ENCODE peak calls at places on chromosome 1, in seven cellular contexts. One of them, this sample, is unnamed.

GRCh38 chr1:155128755-155129473 is 1.2 kb downstream of the EFNA1 start:
- DNase-seq in breast epithelium: peak
- DNase-seq in fibroblast of mammary gland: no peak
- DNase-seq in AG04449: no peak
- DNase-seq in brain microvascular endothelial cell: no peak
- DNase-seq in endothelial cell of umbilical vein: peak
- DNase-seq in epithelial cell of esophagus: peak
- DNase-seq in this sample: no peak

GRCh38 chr1:110765640-110766335 is 91.0 kb upstream of the KCNA3 start:
- DNase-seq in breast epithelium: no peak
- DNase-seq in fibroblast of mammary gland: peak
- DNase-seq in epithelial cell of esophagus: peak
- DNase-seq in AG04449: peak
- DNase-seq in brain microvascular endothelial cell: peak
- DNase-seq in endothelial cell of umbilical vein: peak
- DNase-seq in this sample: peak

GRCh38 chr1:26550946-26551345 is 21.4 kb downstream of the RPS6KA1 start:
- DNase-seq in endothelial cell of umbilical vein: no peak
- DNase-seq in epithelial cell of esophagus: no peak
- DNase-seq in breast epithelium: no peak
- DNase-seq in brain microvascular endothelial cell: no peak
- DNase-seq in fibroblast of mammary gland: no peak
- DNase-seq in AG04449: no peak
- DNase-seq in this sample: no peak

GRCh38 chr1:195768936-195769335 is 839.3 kb downstream of the KCNT2 start:
- DNase-seq in fibroblast of mammary gland: no peak
- DNase-seq in breast epithelium: no peak
- DNase-seq in epithelial cell of esophagus: no peak
- DNase-seq in brain microvascular endothelial cell: no peak
- DNase-seq in AG04449: no peak
- DNase-seq in endothelial cell of umbilical vein: no peak
- DNase-seq in this sample: no peak

GRCh38 chr1:209863766-209864485 is 36.2 kb downstream of the UTP25 start:
- DNase-seq in epithelial cell of esophagus: peak
- DNase-seq in brain microvascular endothelial cell: no peak
- DNase-seq in breast epithelium: no peak
- DNase-seq in endothelial cell of umbilical vein: no peak
- DNase-seq in fibroblast of mammary gland: no peak
- DNase-seq in AG04449: no peak
- DNase-seq in this sample: no peak

GRCh38 chr1:227900571-227901051 is 47.1 kb downstream of the WNT9A start:
- DNase-seq in AG04449: no peak
- DNase-seq in brain microvascular endothelial cell: no peak
- DNase-seq in epithelial cell of esophagus: no peak
- DNase-seq in endothelial cell of umbilical vein: no peak
- DNase-seq in breast epithelium: no peak
- DNase-seq in fibroblast of mammary gland: no peak
- DNase-seq in this sample: no peak

GRCh38 chr1:24535021-24535424 is 20.9 kb upstream of the NCMAP start:
- DNase-seq in endothelial cell of umbilical vein: no peak
- DNase-seq in breast epithelium: no peak
- DNase-seq in epithelial cell of esophagus: no peak
- DNase-seq in AG04449: no peak
- DNase-seq in brain microvascular endothelial cell: no peak
- DNase-seq in fibroblast of mammary gland: no peak
- DNase-seq in this sample: no peak

GRCh38 chr1:3170566-3171453 is 101.8 kb downstream of the PRDM16 start:
- DNase-seq in endothelial cell of umbilical vein: no peak
- DNase-seq in brain microvascular endothelial cell: peak
- DNase-seq in fibroblast of mammary gland: no peak
- DNase-seq in AG04449: no peak
- DNase-seq in epithelial cell of esophagus: no peak
- DNase-seq in breast epithelium: peak
- DNase-seq in this sample: peak

GRCh38 chr1:183675883-183676282 is 22.8 kb upstream of the APOBEC4 start:
- DNase-seq in endothelial cell of umbilical vein: no peak
- DNase-seq in breast epithelium: no peak
- DNase-seq in AG04449: no peak
- DNase-seq in brain microvascular endothelial cell: no peak
- DNase-seq in fibroblast of mammary gland: no peak
- DNase-seq in epithelial cell of esophagus: no peak
- DNase-seq in this sample: no peak

GRCh38 chr1:241608379-241609033 is 31.7 kb downstream of the CHML start:
- DNase-seq in AG04449: no peak
- DNase-seq in fibroblast of mammary gland: peak
- DNase-seq in endothelial cell of umbilical vein: peak
- DNase-seq in breast epithelium: no peak
- DNase-seq in brain microvascular endothelial cell: peak
- DNase-seq in epithelial cell of esophagus: peak
- DNase-seq in this sample: peak

GRCh38 chr1:178412400-178412770 is 84.4 kb downstream of the CLEC20A start:
- DNase-seq in brain microvascular endothelial cell: no peak
- DNase-seq in breast epithelium: no peak
- DNase-seq in epithelial cell of esophagus: no peak
- DNase-seq in endothelial cell of umbilical vein: no peak
- DNase-seq in AG04449: no peak
- DNase-seq in fibroblast of mammary gland: no peak
- DNase-seq in this sample: no peak

GRCh38 chr1:39157304-39157703 is 47.2 kb upstream of the MACF1 start:
- DNase-seq in fibroblast of mammary gland: no peak
- DNase-seq in endothelial cell of umbilical vein: no peak
- DNase-seq in breast epithelium: no peak
- DNase-seq in brain microvascular endothelial cell: no peak
- DNase-seq in epithelial cell of esophagus: no peak
- DNase-seq in AG04449: no peak
- DNase-seq in this sample: no peak

GRCh38 chr1:92411511-92411910 is 75.2 kb downstream of the GFI1 start:
- DNase-seq in endothelial cell of umbilical vein: no peak
- DNase-seq in fibroblast of mammary gland: peak
- DNase-seq in AG04449: peak
- DNase-seq in breast epithelium: no peak
- DNase-seq in epithelial cell of esophagus: peak
- DNase-seq in brain microvascular endothelial cell: peak
- DNase-seq in this sample: peak

GRCh38 chr1:1621682-1622577 is 6.6 kb downstream of the MIB2 start:
- DNase-seq in breast epithelium: no peak
- DNase-seq in epithelial cell of esophagus: no peak
- DNase-seq in endothelial cell of umbilical vein: no peak
- DNase-seq in fibroblast of mammary gland: peak
- DNase-seq in brain microvascular endothelial cell: no peak
- DNase-seq in AG04449: no peak
- DNase-seq in this sample: no peak
- TF ChIP-seq CTCF in breast epithelium: no peak
- TF ChIP-seq CTCF in epithelial cell of esophagus: no peak
- TF ChIP-seq CTCF in endothelial cell of umbilical vein: no peak
- TF ChIP-seq CTCF in fibroblast of mammary gland: no peak
- TF ChIP-seq CTCF in brain microvascular endothelial cell: no peak
- TF ChIP-seq CTCF in AG04449: no peak
- TF ChIP-seq CTCF in this sample: no peak

GRCh38 chr1:181033128-181033798 is 520 bp upstream of the MR1 start:
- DNase-seq in fibroblast of mammary gland: peak
- DNase-seq in epithelial cell of esophagus: peak
- DNase-seq in endothelial cell of umbilical vein: no peak
- DNase-seq in breast epithelium: peak
- DNase-seq in brain microvascular endothelial cell: peak
- DNase-seq in AG04449: no peak
- DNase-seq in this sample: peak
- H3K4me3 ChIP-seq in fibroblast of mammary gland: peak
- H3K4me3 ChIP-seq in epithelial cell of esophagus: peak
- H3K4me3 ChIP-seq in endothelial cell of umbilical vein: peak
- H3K4me3 ChIP-seq in breast epithelium: peak
- H3K4me3 ChIP-seq in brain microvascular endothelial cell: no peak
- H3K4me3 ChIP-seq in AG04449: peak
- H3K4me3 ChIP-seq in this sample: peak

GRCh38 chr1:187383366-187383765 is 554.6 kb downstream of the PLA2G4A start:
- DNase-seq in brain microvascular endothelial cell: no peak
- DNase-seq in breast epithelium: no peak
- DNase-seq in endothelial cell of umbilical vein: no peak
- DNase-seq in fibroblast of mammary gland: no peak
- DNase-seq in epithelial cell of esophagus: no peak
- DNase-seq in AG04449: no peak
- DNase-seq in this sample: no peak
- TF ChIP-seq CTCF in brain microvascular endothelial cell: peak
- TF ChIP-seq CTCF in breast epithelium: no peak
- TF ChIP-seq CTCF in endothelial cell of umbilical vein: no peak
- TF ChIP-seq CTCF in fibroblast of mammary gland: no peak
- TF ChIP-seq CTCF in epithelial cell of esophagus: no peak
- TF ChIP-seq CTCF in AG04449: no peak
- TF ChIP-seq CTCF in this sample: no peak

GRCh38 chr1:170168263-170168662 is 22.5 kb downstream of the NTMT2 start:
- DNase-seq in AG04449: peak
- DNase-seq in epithelial cell of esophagus: peak
- DNase-seq in endothelial cell of umbilical vein: peak
- DNase-seq in brain microvascular endothelial cell: no peak
- DNase-seq in breast epithelium: no peak
- DNase-seq in fibroblast of mammary gland: peak
- DNase-seq in this sample: peak
- H3K4me3 ChIP-seq in AG04449: no peak
- H3K4me3 ChIP-seq in epithelial cell of esophagus: no peak
- H3K4me3 ChIP-seq in endothelial cell of umbilical vein: no peak
- H3K4me3 ChIP-seq in brain microvascular endothelial cell: no peak
- H3K4me3 ChIP-seq in breast epithelium: no peak
- H3K4me3 ChIP-seq in fibroblast of mammary gland: no peak
- H3K4me3 ChIP-seq in this sample: peak

GRCh38 chr1:244583358-244583757 is 69.6 kb upstream of the DESI2 start:
- DNase-seq in endothelial cell of umbilical vein: no peak
- DNase-seq in AG04449: no peak
- DNase-seq in epithelial cell of esophagus: no peak
- DNase-seq in brain microvascular endothelial cell: no peak
- DNase-seq in breast epithelium: no peak
- DNase-seq in fibroblast of mammary gland: no peak
- DNase-seq in this sample: no peak
- TF ChIP-seq CTCF in endothelial cell of umbilical vein: no peak
- TF ChIP-seq CTCF in AG04449: no peak
- TF ChIP-seq CTCF in epithelial cell of esophagus: no peak
- TF ChIP-seq CTCF in brain microvascular endothelial cell: no peak
- TF ChIP-seq CTCF in breast epithelium: no peak
- TF ChIP-seq CTCF in fibroblast of mammary gland: no peak
- TF ChIP-seq CTCF in this sample: no peak

GRCh38 chr1:13757693-13758092 is 57.7 kb downstream of the PRDM2 start:
- DNase-seq in fibroblast of mammary gland: no peak
- DNase-seq in epithelial cell of esophagus: peak
- DNase-seq in breast epithelium: no peak
- DNase-seq in AG04449: no peak
- DNase-seq in endothelial cell of umbilical vein: no peak
- DNase-seq in brain microvascular endothelial cell: no peak
- DNase-seq in this sample: no peak

GRCh38 chr1:13760921-13761320 is 60.9 kb downstream of the PRDM2 start:
- DNase-seq in fibroblast of mammary gland: no peak
- DNase-seq in epithelial cell of esophagus: peak
- DNase-seq in AG04449: no peak
- DNase-seq in brain microvascular endothelial cell: no peak
- DNase-seq in breast epithelium: peak
- DNase-seq in endothelial cell of umbilical vein: no peak
- DNase-seq in this sample: no peak

GRCh38 chr1:13760340-13760739 is 60.4 kb downstream of the PRDM2 start:
- DNase-seq in breast epithelium: no peak
- DNase-seq in endothelial cell of umbilical vein: no peak
- DNase-seq in brain microvascular endothelial cell: no peak
- DNase-seq in AG04449: no peak
- DNase-seq in epithelial cell of esophagus: no peak
- DNase-seq in fibroblast of mammary gland: no peak
- DNase-seq in this sample: no peak

GRCh38 chr1:13756557-13757315 is 56.7 kb downstream of the PRDM2 start:
- DNase-seq in AG04449: no peak
- DNase-seq in breast epithelium: no peak
- DNase-seq in epithelial cell of esophagus: peak
- DNase-seq in brain microvascular endothelial cell: no peak
- DNase-seq in fibroblast of mammary gland: no peak
- DNase-seq in endothelial cell of umbilical vein: no peak
- DNase-seq in this sample: no peak

GRCh38 chr1:13759072-13759471 is 59.1 kb downstream of the PRDM2 start:
- DNase-seq in breast epithelium: peak
- DNase-seq in fibroblast of mammary gland: no peak
- DNase-seq in epithelial cell of esophagus: peak
- DNase-seq in endothelial cell of umbilical vein: no peak
- DNase-seq in brain microvascular endothelial cell: no peak
- DNase-seq in AG04449: no peak
- DNase-seq in this sample: no peak
- H3K4me3 ChIP-seq in breast epithelium: no peak
- H3K4me3 ChIP-seq in fibroblast of mammary gland: no peak
- H3K4me3 ChIP-seq in epithelial cell of esophagus: peak
- H3K4me3 ChIP-seq in endothelial cell of umbilical vein: no peak
- H3K4me3 ChIP-seq in brain microvascular endothelial cell: no peak
- H3K4me3 ChIP-seq in AG04449: no peak
- H3K4me3 ChIP-seq in this sample: no peak

GRCh38 chr1:219173758-219174671 is at the start of gene LYPLAL1:
- DNase-seq in breast epithelium: peak
- DNase-seq in brain microvascular endothelial cell: peak
- DNase-seq in epithelial cell of esophagus: peak
- DNase-seq in fibroblast of mammary gland: peak
- DNase-seq in AG04449: no peak
- DNase-seq in endothelial cell of umbilical vein: peak
- DNase-seq in this sample: peak
- TF ChIP-seq CTCF in breast epithelium: no peak
- TF ChIP-seq CTCF in brain microvascular endothelial cell: peak
- TF ChIP-seq CTCF in epithelial cell of esophagus: no peak
- TF ChIP-seq CTCF in fibroblast of mammary gland: no peak
- TF ChIP-seq CTCF in AG04449: no peak
- TF ChIP-seq CTCF in endothelial cell of umbilical vein: no peak
- TF ChIP-seq CTCF in this sample: no peak

GRCh38 chr1:211009944-211010343 is 124.0 kb downstream of the KCNH1 start:
- DNase-seq in endothelial cell of umbilical vein: no peak
- DNase-seq in epithelial cell of esophagus: no peak
- DNase-seq in AG04449: no peak
- DNase-seq in breast epithelium: no peak
- DNase-seq in fibroblast of mammary gland: no peak
- DNase-seq in brain microvascular endothelial cell: no peak
- DNase-seq in this sample: no peak
- H3K4me3 ChIP-seq in endothelial cell of umbilical vein: no peak
- H3K4me3 ChIP-seq in epithelial cell of esophagus: no peak
- H3K4me3 ChIP-seq in AG04449: no peak
- H3K4me3 ChIP-seq in breast epithelium: no peak
- H3K4me3 ChIP-seq in fibroblast of mammary gland: no peak
- H3K4me3 ChIP-seq in brain microvascular endothelial cell: no peak
- H3K4me3 ChIP-seq in this sample: no peak

DNA sequence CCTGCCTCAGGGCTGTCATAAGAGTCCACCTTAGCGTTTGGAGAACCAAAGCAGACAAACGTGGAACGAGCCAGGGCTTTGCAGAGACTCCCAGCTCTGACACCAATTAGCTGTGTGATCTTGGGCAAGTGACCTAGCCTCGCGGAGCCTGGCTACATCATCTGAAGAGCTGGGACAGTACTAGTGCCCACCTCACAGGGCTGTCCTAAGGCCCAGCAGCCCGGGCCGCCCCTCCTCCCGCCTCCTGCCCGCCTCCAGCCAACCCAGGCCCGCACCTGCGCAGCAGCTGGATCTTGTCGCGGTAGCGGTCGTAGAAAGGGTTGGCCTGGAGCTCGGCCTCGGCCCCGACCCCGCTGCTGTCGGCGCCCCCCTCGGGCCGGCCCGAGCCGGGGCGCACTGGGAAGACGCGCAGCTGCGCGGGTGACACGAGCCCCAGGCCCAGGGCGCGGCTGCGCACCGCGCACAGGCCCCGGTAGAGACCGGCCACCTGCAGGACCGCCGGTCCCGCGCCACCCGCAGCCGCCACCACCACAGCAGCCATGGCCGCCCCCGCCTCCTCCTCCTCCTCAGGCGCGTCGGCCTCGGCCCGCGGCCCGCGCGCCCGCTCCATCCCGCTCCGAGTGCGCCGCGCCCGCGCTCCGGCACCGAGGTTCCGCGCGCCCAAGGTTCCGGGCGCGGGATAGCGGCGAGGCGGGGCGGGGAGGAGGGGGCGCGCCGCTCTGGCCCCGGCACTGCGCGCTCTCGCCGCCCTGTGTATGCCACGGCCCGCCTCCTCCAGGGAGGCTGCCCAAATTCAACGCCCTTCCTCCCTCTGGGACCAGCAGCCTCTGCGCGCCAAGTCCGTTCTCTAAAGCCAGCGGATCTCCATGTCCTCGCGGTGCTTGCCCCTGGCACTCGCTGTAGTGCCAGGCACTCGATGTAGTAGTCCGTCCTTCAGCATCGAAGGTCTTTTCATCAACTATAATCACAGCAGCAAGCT is at the start of gene ATPAF1:
- DNase-seq in fibroblast of mammary gland: peak
- DNase-seq in breast epithelium: peak
- DNase-seq in AG04449: no peak
- DNase-seq in epithelial cell of esophagus: peak
- DNase-seq in endothelial cell of umbilical vein: peak
- DNase-seq in brain microvascular endothelial cell: peak
- DNase-seq in this sample: peak
- TF ChIP-seq CTCF in fibroblast of mammary gland: no peak
- TF ChIP-seq CTCF in breast epithelium: no peak
- TF ChIP-seq CTCF in AG04449: no peak
- TF ChIP-seq CTCF in epithelial cell of esophagus: no peak
- TF ChIP-seq CTCF in endothelial cell of umbilical vein: no peak
- TF ChIP-seq CTCF in brain microvascular endothelial cell: no peak
- TF ChIP-seq CTCF in this sample: no peak